ENCODE peak calls at places on chromosomes 6 and 20, in nine cellular contexts. P is colonic mucosa; M is pons; Y is activated naive CD8-positive, alpha-beta T cell treated with anti-CD3 and anti-CD28 coated beads for 36 hours; U is T-helper 17 cell; F is PC-3; L is heart left ventricle; T is pancreas; W is left cardiac atrium. Q is an unnamed sample.

GRCh38 chr6:150565945-150566344 is 33.7 kb upstream of the PLEKHG1 start:
- DNase-seq in P (no peak), M (no peak), Y (no peak), U (no peak), F (no peak), L (no peak), T (no peak), W (no peak), Q (no peak)

GRCh38 chr6:2804516-2804915 is 37.1 kb downstream of the SERPINB1 start:
- DNase-seq in P (no peak), M (no peak), Y (no peak), U (no peak), F (no peak), L (no peak), T (no peak), W (no peak), Q (no peak)

GRCh38 chr20:6213311-6213710 is 90.5 kb upstream of the FERMT1 start:
- DNase-seq in P (no peak), M (no peak), Y (no peak), U (no peak), F (no peak), L (no peak), T (no peak), W (no peak), Q (no peak)

GRCh38 chr20:58652606-58653303 is 1.7 kb downstream of the STX16 start:
- DNase-seq in P (no peak), M (no peak), Y (no peak), U (no peak), F (peak), L (no peak), T (no peak), W (no peak), Q (no peak)

GRCh38 chr6:33204415-33205171 is at the start of gene HSD17B8:
- DNase-seq in P (peak), M (peak), Y (peak), U (peak), F (peak), L (peak), T (peak), W (peak), Q (peak)

GRCh38 chr6:45278367-45278766 is 49.8 kb upstream of the RUNX2 start:
- DNase-seq in P (no peak), M (no peak), Y (no peak), U (no peak), F (no peak), L (no peak), T (no peak), W (no peak), Q (no peak)

GRCh38 chr20:44411020-44411756 is 55.7 kb downstream of the HNF4A start:
- DNase-seq in P (no peak), M (no peak), Y (no peak), U (no peak), F (no peak), L (no peak), T (peak), W (no peak), Q (no peak)

GRCh38 chr6:89692256-89692655 is 53.7 kb upstream of the LYRM2 start:
- DNase-seq in P (no peak), M (no peak), Y (no peak), U (no peak), F (no peak), L (no peak), T (no peak), W (no peak), Q (no peak)

Q was measured in hypothalamus.